ENCODE peak calls at places on chromosomes 6 and 20, in eight cellular contexts. R, G, F, W, I, U, E and N are unnamed samples.

GRCh38 chr6:148723484-148723883 is 23.3 kb upstream of the UST start:
- DNase-seq in R (peak), W (peak), I (peak), G (peak), F (peak), E (no peak), U (peak), N (peak)

GRCh38 chr6:159168536-159169192 is 536 bp upstream of the FNDC1 start:
- DNase-seq in I (peak), F (no peak), W (no peak), U (peak), G (no peak), E (no peak), R (no peak), N (peak)

GRCh38 chr6:3227363-3228045 is at the start of gene TUBB2B:
- DNase-seq in G (no peak), E (peak), W (no peak), F (no peak), U (no peak), R (no peak), I (no peak), N (no peak)

GRCh38 chr6:43963877-43964658 is 163.2 kb downstream of the MRPL14 start:
- DNase-seq in G (no peak), W (no peak), R (no peak), I (no peak), E (no peak), U (no peak), F (no peak), N (no peak)

GRCh38 chr20:33178726-33179125 is 10.8 kb downstream of the BPIFA2 start:
- DNase-seq in F (peak), I (no peak), U (no peak), G (no peak), R (no peak), W (no peak), E (no peak), N (no peak)

GRCh38 chr6:10595731-10596664 is 74.8 kb downstream of the GCNT2 start:
- DNase-seq in G (no peak), I (no peak), W (peak), F (no peak), R (no peak), E (peak), U (peak), N (no peak)

GRCh38 chr6:33166811-33167210 is 25.5 kb downstream of the COL11A2 start:
- DNase-seq in U (no peak), E (no peak), F (no peak), G (no peak), I (no peak), W (no peak), R (no peak), N (no peak)

GRCh38 chr20:11895832-11896484 is 21.7 kb upstream of the BTBD3 start:
- DNase-seq in W (no peak), U (no peak), F (peak), I (no peak), G (no peak), R (no peak), E (no peak), N (peak)

GRCh38 chr20:3706774-3707507 is 5.5 kb downstream of the SIGLEC1 start:
- DNase-seq in I (peak), G (no peak), E (no peak), R (no peak), W (peak), U (peak), F (no peak), N (peak)

GRCh38 chr20:36145877-36146707 is 8.4 kb upstream of the EPB41L1 start:
- DNase-seq in G (no peak), R (no peak), F (no peak), W (peak), I (no peak), E (peak), U (no peak), N (no peak)

GRCh38 chr6:37260063-37260843 is 2.3 kb upstream of the TMEM217 start:
- DNase-seq in I (no peak), W (no peak), G (no peak), R (no peak), U (no peak), F (no peak), E (peak), N (no peak)

GRCh38 chr6:7238900-7239589 is 74.0 kb downstream of the SSR1 start:
- DNase-seq in R (no peak), I (peak), G (peak), F (peak), E (peak), W (peak), U (peak), N (peak)

GRCh38 chr6:53808302-53808881 is 13.6 kb downstream of the LRRC1 start:
- DNase-seq in I (no peak), U (no peak), E (no peak), W (no peak), G (no peak), F (no peak), R (no peak), N (no peak)

GRCh38 chr6:100468966-100469859 is 4.5 kb upstream of the SIM1 start:
- DNase-seq in E (no peak), I (no peak), U (no peak), G (no peak), W (no peak), F (no peak), R (no peak), N (no peak)

GRCh38 chr20:40959325-40960092 is 69.1 kb upstream of the TOP1 start:
- DNase-seq in F (no peak), I (no peak), E (no peak), W (no peak), U (no peak), R (no peak), G (no peak), N (no peak)

GRCh38 chr20:32681175-32682084 is 7.7 kb upstream of the C20orf203 start:
- DNase-seq in E (no peak), G (no peak), R (no peak), F (peak), I (no peak), U (no peak), W (no peak), N (no peak)

GRCh38 chr6:42147138-42147562 is 4.7 kb upstream of the C6orf132 start:
- DNase-seq in E (no peak), I (no peak), U (no peak), F (peak), W (no peak), R (no peak), G (no peak), N (no peak)

GRCh38 chr20:38214871-38215788 is 45.4 kb downstream of the KIAA1755 start:
- DNase-seq in R (no peak), F (no peak), U (peak), W (no peak), G (no peak), I (no peak), E (no peak), N (no peak)

GRCh38 chr6:7787137-7787575 is 61.3 kb downstream of the BMP6 start:
- DNase-seq in W (peak), R (peak), G (peak), I (peak), U (peak), F (peak), E (no peak), N (peak)

GRCh38 chr20:33732166-33732970 is 572 bp downstream of the ZNF341 start:
- DNase-seq in U (peak), G (peak), I (peak), W (no peak), E (no peak), R (no peak), F (peak), N (peak)

GRCh38 chr6:148501178-148501590 is 158.5 kb downstream of the SASH1 start:
- DNase-seq in G (peak), I (peak), E (no peak), W (peak), F (peak), U (peak), R (peak), N (peak)

GRCh38 chr6:147618927-147619326 is 110.4 kb downstream of the SAMD5 start:
- DNase-seq in R (no peak), G (no peak), E (no peak), U (no peak), F (peak), W (no peak), I (no peak), N (peak)

GRCh38 chr6:90483116-90483839 is 103.6 kb downstream of the MAP3K7 start:
- DNase-seq in R (no peak), G (no peak), I (peak), W (no peak), U (no peak), F (no peak), E (no peak), N (peak)

GRCh38 chr20:31515072-31515774 is 981 bp downstream of the HM13 start:
- DNase-seq in E (no peak), G (no peak), F (no peak), I (no peak), W (no peak), R (no peak), U (no peak), N (no peak)

GRCh38 chr20:31515775-31516107 is 1.5 kb downstream of the HM13 start:
- DNase-seq in I (no peak), E (peak), F (no peak), W (no peak), G (no peak), R (no peak), U (no peak), N (no peak)

GRCh38 chr20:31516651-31517050 is 2.4 kb downstream of the HM13 start:
- DNase-seq in R (no peak), E (peak), W (no peak), G (no peak), I (no peak), U (no peak), F (no peak), N (no peak)

GRCh38 chr20:31516166-31516565 is 1.9 kb downstream of the HM13 start:
- DNase-seq in U (no peak), E (no peak), F (no peak), G (no peak), I (no peak), R (no peak), W (no peak), N (no peak)

DNA sequence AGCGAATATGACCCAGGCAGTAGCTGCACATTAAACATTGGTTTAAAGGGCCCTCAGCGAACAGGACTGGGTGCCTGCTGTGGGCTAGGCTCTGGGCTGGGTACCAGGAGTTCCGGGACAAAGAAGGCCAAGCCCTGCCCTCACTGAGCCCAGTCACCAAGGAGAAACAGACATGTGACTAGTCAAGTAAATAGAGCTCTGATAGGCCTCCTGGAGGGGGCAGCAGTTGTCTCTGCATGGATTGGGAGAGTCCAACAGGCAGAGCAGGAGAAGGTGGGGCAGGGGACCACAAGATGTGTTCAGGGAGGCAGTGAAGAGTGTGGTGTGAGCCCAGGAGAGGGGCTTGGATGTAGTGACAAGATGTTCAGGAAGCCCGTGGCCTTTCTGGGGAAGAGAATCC is 3.1 kb downstream of the HM13 start:
- DNase-seq in R (no peak), W (peak), U (peak), I (peak), G (peak), E (no peak), F (peak), N (peak)
- TF ChIP-seq CTCF in R (peak), W (peak), U (peak), I (peak), G (peak), E (no peak), F (peak), N (peak)

DNA sequence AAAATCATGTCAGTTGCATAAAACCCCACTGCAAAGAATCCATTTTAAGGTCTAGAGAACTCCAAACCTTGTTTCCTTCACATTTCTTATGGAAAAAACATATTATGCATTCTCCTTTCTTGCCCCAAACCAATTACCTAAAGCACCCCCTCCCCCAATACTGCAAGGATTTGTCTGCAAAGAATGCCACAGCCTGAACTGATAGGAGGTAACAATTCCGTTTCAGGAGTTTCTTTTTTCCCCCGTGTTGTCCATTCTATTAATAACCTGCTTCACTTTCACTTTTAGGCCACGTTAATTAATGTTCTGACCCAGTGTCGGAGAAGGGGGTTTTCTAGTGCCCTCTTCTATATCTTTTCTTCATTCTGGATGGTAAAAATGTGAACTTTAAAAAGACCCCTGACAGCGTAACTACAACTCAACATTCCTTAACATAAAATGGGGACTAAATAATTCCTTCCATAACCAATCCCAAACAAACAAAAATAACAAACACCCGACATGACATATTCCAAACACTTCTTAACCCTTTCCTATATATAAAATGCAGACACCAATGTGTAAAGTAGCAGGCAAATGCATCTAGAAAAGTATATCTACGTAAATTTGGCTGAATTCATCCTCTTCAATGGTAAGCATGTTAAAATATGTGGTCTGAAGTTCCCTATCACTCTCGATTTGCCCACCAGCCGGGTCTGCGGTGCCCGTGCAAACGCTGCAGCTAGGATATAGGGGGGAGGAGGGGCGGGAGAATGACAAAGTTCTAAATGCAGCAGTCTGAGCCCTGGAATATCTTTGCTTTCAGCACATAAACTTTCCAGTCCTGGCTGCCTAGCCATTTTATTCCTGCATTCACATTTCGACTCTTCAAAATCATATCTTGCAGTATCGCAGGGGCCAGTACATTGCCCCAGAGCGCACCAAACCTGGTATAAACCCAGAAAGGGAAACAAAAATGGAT is 978 bp downstream of the NRN1 start:
- DNase-seq in E (no peak), R (no peak), W (no peak), I (no peak), F (no peak), G (no peak), U (no peak), N (no peak)
- H3K4me3 ChIP-seq in E (peak), R (no peak), W (no peak), I (peak), F (no peak), G (no peak), U (peak), N (peak)

GRCh38 chr6:56671651-56672461 is 29.2 kb upstream of the DST start:
- DNase-seq in W (peak), G (no peak), I (no peak), U (no peak), R (no peak), E (no peak), F (no peak), N (no peak)

GRCh38 chr6:56669041-56669440 is 26.4 kb upstream of the DST start:
- DNase-seq in G (no peak), W (no peak), I (no peak), F (no peak), E (no peak), U (no peak), R (no peak), N (no peak)

GRCh38 chr6:56668158-56668557 is 25.5 kb upstream of the DST start:
- DNase-seq in E (no peak), I (no peak), R (no peak), W (no peak), G (no peak), F (no peak), U (no peak), N (no peak)

GRCh38 chr6:56669585-56669984 is 26.9 kb upstream of the DST start:
- DNase-seq in W (no peak), G (no peak), U (no peak), E (no peak), I (no peak), F (no peak), R (no peak), N (no peak)

GRCh38 chr6:56671160-56671559 is 28.5 kb upstream of the DST start:
- DNase-seq in G (no peak), I (no peak), E (no peak), U (no peak), W (no peak), F (no peak), R (no peak), N (no peak)
- TF ChIP-seq CTCF in G (no peak), I (no peak), E (no peak), U (no peak), W (no peak), F (no peak), R (no peak), N (no peak)

GRCh38 chr20:6768228-6769185 is 1.0 kb downstream of the BMP2 start:
- DNase-seq in E (no peak), U (peak), I (no peak), W (no peak), G (no peak), F (peak), R (no peak), N (no peak)

GRCh38 chr20:6765469-6766058 is 1.9 kb upstream of the BMP2 start:
- DNase-seq in I (peak), G (peak), R (peak), E (peak), F (peak), W (no peak), U (peak), N (peak)

GRCh38 chr20:6767536-6768227 is at the start of gene BMP2:
- DNase-seq in F (peak), I (peak), E (peak), U (peak), W (no peak), R (no peak), G (no peak), N (peak)

GRCh38 chr20:6766433-6766832 is 1.1 kb upstream of the BMP2 start:
- DNase-seq in E (no peak), F (no peak), W (no peak), R (no peak), U (no peak), I (no peak), G (no peak), N (no peak)

DNA sequence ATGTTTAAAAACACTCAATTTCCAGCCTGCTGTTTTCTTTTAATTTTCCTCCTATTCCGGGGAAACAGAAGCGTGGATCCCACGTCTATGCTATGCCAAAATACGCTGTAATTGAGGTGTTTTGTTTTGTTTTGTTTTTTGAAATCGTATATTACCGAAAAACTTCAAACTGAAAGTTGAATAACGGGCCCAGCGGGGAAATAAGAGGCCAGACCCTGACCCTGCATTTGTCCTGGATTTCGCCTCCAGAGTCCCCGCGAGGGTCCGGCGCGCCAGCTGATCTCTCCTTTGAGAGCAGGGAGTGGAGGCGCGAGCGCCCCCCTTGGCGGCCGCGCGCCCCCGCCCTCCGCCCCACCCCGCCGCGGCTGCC is 335 bp upstream of the BMP2 start:
- DNase-seq in E (no peak), I (no peak), F (peak), G (no peak), U (no peak), R (no peak), W (no peak), N (no peak)
- H3K4me3 ChIP-seq in E (peak), I (peak), F (peak), G (peak), U (peak), R (peak), W (peak), N (peak)

GRCh38 chr6:55621993-55622392 is 43.0 kb upstream of the HMGCLL1 start:
- DNase-seq in G (no peak), U (no peak), E (no peak), R (no peak), W (no peak), I (no peak), F (no peak), N (no peak)

GRCh38 chr6:55621244-55621643 is 42.3 kb upstream of the HMGCLL1 start:
- DNase-seq in I (no peak), R (no peak), E (no peak), U (no peak), F (no peak), G (no peak), W (no peak), N (no peak)

GRCh38 chr6:55617272-55617671 is 38.3 kb upstream of the HMGCLL1 start:
- DNase-seq in U (peak), E (peak), R (no peak), F (peak), G (peak), W (no peak), I (peak), N (peak)
- TF ChIP-seq CTCF in U (peak), E (peak), R (peak), F (peak), G (peak), W (peak), I (peak), N (peak)

DNA sequence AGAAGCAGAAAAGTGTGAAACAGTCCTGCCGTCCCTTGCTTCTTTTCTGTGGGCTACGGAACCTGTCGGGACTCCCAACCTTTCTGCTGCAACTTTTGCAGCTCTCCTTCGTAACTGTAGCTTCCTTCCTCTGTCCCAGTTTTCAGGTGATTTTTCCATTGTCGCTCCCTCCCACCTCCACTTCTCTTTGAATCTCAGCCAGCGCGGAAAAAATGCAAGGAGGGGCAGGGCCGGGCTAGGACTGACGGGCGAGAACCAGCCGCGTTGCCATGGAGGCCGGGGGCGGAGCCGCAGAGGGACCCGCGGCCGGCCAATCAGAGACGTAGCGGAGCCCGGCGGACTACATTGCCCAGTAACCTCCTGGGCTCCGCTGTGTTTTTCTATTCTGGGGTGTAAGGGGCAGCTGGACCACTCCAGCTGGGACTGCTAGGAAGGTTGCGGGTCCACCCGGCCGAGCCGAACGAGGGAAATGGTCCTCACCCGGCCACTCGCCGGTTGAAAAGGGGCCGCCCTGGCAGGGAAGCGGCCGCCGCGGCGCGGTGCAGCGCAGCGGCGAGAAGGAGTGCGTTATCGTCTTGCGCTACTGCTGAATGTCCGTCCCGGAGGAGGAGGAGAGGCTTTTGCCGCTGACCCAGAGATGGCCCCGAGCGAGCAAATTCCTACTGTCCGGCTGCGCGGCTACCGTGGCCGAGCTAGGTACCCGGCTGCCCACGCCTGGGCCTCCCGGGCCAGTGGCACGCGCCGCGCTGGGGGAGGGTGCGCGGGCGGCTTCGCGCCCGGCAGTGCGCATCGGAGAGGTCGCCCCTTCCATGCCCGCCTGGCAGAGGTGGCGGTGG is at the start of the genes CYP39A1 and SLC25A27:
- DNase-seq in I (peak), F (peak), W (peak), E (peak), G (peak), U (peak), R (peak), N (peak)
- H3K4me3 ChIP-seq in I (peak), F (peak), W (peak), E (peak), G (peak), U (peak), R (peak), N (peak)